ENCODE peak calls at places on chromosomes 1 and 21, in five cellular contexts. Y, S, J, O and I are unnamed samples.

GRCh38 chr1:78340006-78340405 is 150.8 kb upstream of the PTGFR start:
- DNase-seq in Y (peak), S (no peak), J (no peak), O (no peak), I (no peak)

GRCh38 chr1:6273380-6273891 is 12.5 kb upstream of the GPR153 start:
- DNase-seq in Y (peak), S (no peak), J (no peak), O (no peak), I (no peak)

GRCh38 chr1:225845097-225845496 is 35.2 kb downstream of the EPHX1 start:
- DNase-seq in Y (no peak), S (no peak), J (no peak), O (no peak), I (no peak)

GRCh38 chr1:227546598-227547313 is 16.6 kb upstream of the ZNF678 start:
- DNase-seq in Y (no peak), S (no peak), J (no peak), O (no peak), I (no peak)

GRCh38 chr21:39533545-39534226 is 79.1 kb upstream of the B3GALT5 start:
- DNase-seq in Y (no peak), S (no peak), J (no peak), O (no peak), I (no peak)

GRCh38 chr1:44256762-44257554 is 43.7 kb downstream of the DMAP1 start:
- DNase-seq in Y (no peak), S (no peak), J (no peak), O (no peak), I (no peak)

GRCh38 chr1:156591432-156592157 is at the start of gene NAXE:
- DNase-seq in Y (peak), S (peak), J (no peak), O (peak), I (peak)

GRCh38 chr1:214281030-214281901 is at the start of gene SMYD2:
- DNase-seq in Y (peak), S (peak), J (no peak), O (peak), I (peak)

GRCh38 chr1:84107955-84108354 is 36.1 kb upstream of the PRKACB start:
- DNase-seq in Y (no peak), S (no peak), J (no peak), O (no peak), I (no peak)

GRCh38 chr1:84847253-84848247 is 45.5 kb downstream of the LPAR3 start:
- DNase-seq in Y (peak), S (no peak), J (no peak), O (peak), I (no peak)

GRCh38 chr21:28518620-28519019 is 474.1 kb downstream of the LTN1 start:
- DNase-seq in Y (peak), S (no peak), J (no peak), O (no peak), I (no peak)

GRCh38 chr1:39205102-39205780 is 746 bp downstream of the MACF1 start:
- DNase-seq in Y (peak), S (peak), J (peak), O (no peak), I (no peak)

GRCh38 chr1:67685067-67685557 is at the start of gene GADD45A:
- DNase-seq in Y (peak), S (peak), J (peak), O (peak), I (peak)

GRCh38 chr1:63635681-63636080 is 42.5 kb downstream of the PGM1 start:
- DNase-seq in Y (no peak), S (no peak), J (no peak), O (no peak), I (no peak)

GRCh38 chr1:30126839-30127238 is 596.5 kb downstream of the MATN1 start:
- DNase-seq in Y (no peak), S (no peak), J (no peak), O (no peak), I (no peak)

GRCh38 chr1:63537940-63538339 is 14.6 kb downstream of the EFCAB7 start:
- DNase-seq in Y (peak), S (peak), J (no peak), O (no peak), I (no peak)

GRCh38 chr1:229600229-229600628 is 25.7 kb downstream of the TAF5L start:
- DNase-seq in Y (no peak), S (no peak), J (no peak), O (no peak), I (no peak)

GRCh38 chr1:69269491-69269890 is 298.2 kb upstream of the LRRC7 start:
- DNase-seq in Y (no peak), S (no peak), J (no peak), O (no peak), I (no peak)

GRCh38 chr1:42456754-42457089 is 379 bp downstream of the PPCS start:
- DNase-seq in Y (peak), S (peak), J (peak), O (peak), I (no peak)

GRCh38 chr1:98405581-98406059 is 255.9 kb upstream of the SNX7 start:
- DNase-seq in Y (peak), S (no peak), J (no peak), O (no peak), I (no peak)

GRCh38 chr1:31714442-31715096 is 10.8 kb upstream of the COL16A1 start:
- DNase-seq in Y (peak), S (peak), J (no peak), O (peak), I (peak)

GRCh38 chr1:223486366-223486765 is 93.2 kb downstream of the CCDC185 start:
- DNase-seq in Y (peak), S (no peak), J (no peak), O (no peak), I (no peak)

GRCh38 chr1:182301467-182302198 is 90.0 kb downstream of the GLUL start:
- DNase-seq in Y (no peak), S (no peak), J (no peak), O (no peak), I (no peak)

GRCh38 chr1:17995480-17995879 is 112.1 kb upstream of the IGSF21 start:
- DNase-seq in Y (no peak), S (no peak), J (no peak), O (no peak), I (no peak)

GRCh38 chr1:13911697-13912619 is 212.0 kb downstream of the PRDM2 start:
- DNase-seq in Y (no peak), S (no peak), J (no peak), O (no peak), I (no peak)

GRCh38 chr1:64135501-64136245 is 67.8 kb upstream of the UBE2U start:
- DNase-seq in Y (no peak), S (no peak), J (no peak), O (no peak), I (no peak)

GRCh38 chr1:230254265-230254664 is 171.9 kb downstream of the PGBD5 start:
- DNase-seq in Y (no peak), S (no peak), J (no peak), O (no peak), I (no peak)

GRCh38 chr1:222893255-222893654 is 78.4 kb downstream of the DISP1 start:
- DNase-seq in Y (no peak), S (no peak), J (no peak), O (peak), I (no peak)

GRCh38 chr1:2418791-2419320 is 6.5 kb upstream of the PEX10 start:
- DNase-seq in Y (no peak), S (no peak), J (no peak), O (no peak), I (no peak)

GRCh38 chr1:43962324-43962723 is 7.5 kb upstream of the DPH2 start:
- DNase-seq in Y (no peak), S (no peak), J (no peak), O (no peak), I (no peak)